ENCODE peak calls at places on chromosomes 13 and 19, in six cellular contexts. One of them, this sample, is unnamed.

GRCh38 chr19:36081385-36081784 is 26.7 kb downstream of the WDR62 start:
- DNase-seq in HCT116: no peak
- DNase-seq in GM12891: no peak
- DNase-seq in heart left ventricle: no peak
- DNase-seq in tibial nerve: peak
- DNase-seq in IMR-90: peak
- DNase-seq in this sample: no peak

GRCh38 chr13:103351035-103351828 is 285.0 kb upstream of the SLC10A2 start:
- DNase-seq in HCT116: no peak
- DNase-seq in GM12891: no peak
- DNase-seq in heart left ventricle: peak
- DNase-seq in tibial nerve: no peak
- DNase-seq in IMR-90: no peak
- DNase-seq in this sample: no peak

GRCh38 chr19:52896431-52897148 is 845 bp downstream of the ZNF320 start:
- DNase-seq in HCT116: no peak
- DNase-seq in GM12891: peak
- DNase-seq in heart left ventricle: peak
- DNase-seq in tibial nerve: peak
- DNase-seq in IMR-90: peak
- DNase-seq in this sample: peak

GRCh38 chr13:101911752-101912151 is 459.3 kb downstream of the ITGBL1 start:
- DNase-seq in HCT116: no peak
- DNase-seq in GM12891: no peak
- DNase-seq in heart left ventricle: no peak
- DNase-seq in tibial nerve: no peak
- DNase-seq in IMR-90: no peak
- DNase-seq in this sample: no peak

GRCh38 chr13:77319536-77319935 is 7.4 kb downstream of the MYCBP2 start:
- DNase-seq in HCT116: no peak
- DNase-seq in GM12891: no peak
- DNase-seq in heart left ventricle: no peak
- DNase-seq in tibial nerve: no peak
- DNase-seq in IMR-90: no peak
- DNase-seq in this sample: no peak

GRCh38 chr13:32538234-32538620 is 368 bp downstream of the N4BP2L2 start:
- DNase-seq in HCT116: no peak
- DNase-seq in GM12891: peak
- DNase-seq in heart left ventricle: peak
- DNase-seq in tibial nerve: no peak
- DNase-seq in IMR-90: peak
- DNase-seq in this sample: no peak

GRCh38 chr19:5079410-5079774 is 110.5 kb downstream of the KDM4B start:
- DNase-seq in HCT116: no peak
- DNase-seq in GM12891: no peak
- DNase-seq in heart left ventricle: no peak
- DNase-seq in tibial nerve: no peak
- DNase-seq in IMR-90: no peak
- DNase-seq in this sample: no peak

GRCh38 chr13:32910530-32910929 is 105.7 kb upstream of the KL start:
- DNase-seq in HCT116: no peak
- DNase-seq in GM12891: no peak
- DNase-seq in heart left ventricle: no peak
- DNase-seq in tibial nerve: no peak
- DNase-seq in IMR-90: no peak
- DNase-seq in this sample: no peak

GRCh38 chr13:48232420-48233096 is 448 bp upstream of the ITM2B start:
- DNase-seq in HCT116: no peak
- DNase-seq in GM12891: no peak
- DNase-seq in heart left ventricle: no peak
- DNase-seq in tibial nerve: no peak
- DNase-seq in IMR-90: no peak
- DNase-seq in this sample: peak

DNA sequence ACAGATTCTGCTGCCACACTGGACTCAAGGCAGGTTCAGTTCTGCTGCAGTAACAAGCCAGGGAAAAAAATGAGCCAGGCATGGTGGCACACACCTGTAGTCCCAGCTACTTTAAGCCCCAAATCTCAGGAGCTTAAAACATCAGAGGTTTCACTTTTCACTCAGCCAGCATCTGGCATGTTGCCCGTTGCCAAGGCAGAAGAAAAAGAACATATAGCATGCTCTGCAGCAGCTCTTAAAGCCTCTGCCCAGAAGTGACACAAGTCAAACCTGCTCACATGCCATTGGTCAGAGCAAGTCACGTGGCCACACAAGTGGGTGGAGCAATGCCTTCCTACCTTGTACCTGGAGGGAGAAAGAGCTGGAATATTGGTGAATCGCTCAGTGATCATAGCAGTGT is 14.7 kb upstream of the ADGRE5 start:
- DNase-seq in HCT116: peak
- DNase-seq in GM12891: no peak
- DNase-seq in heart left ventricle: peak
- DNase-seq in tibial nerve: peak
- DNase-seq in IMR-90: peak
- DNase-seq in this sample: peak
- TF ChIP-seq POLR2A in HCT116: no peak
- TF ChIP-seq POLR2A in GM12891: no peak
- TF ChIP-seq POLR2A in heart left ventricle: no peak
- TF ChIP-seq POLR2A in tibial nerve: no peak
- TF ChIP-seq POLR2A in IMR-90: no peak
- TF ChIP-seq POLR2A in this sample: no peak

GRCh38 chr19:3708207-3708931 is at the start of gene TJP3:
- DNase-seq in HCT116: peak
- DNase-seq in GM12891: no peak
- DNase-seq in heart left ventricle: no peak
- DNase-seq in tibial nerve: no peak
- DNase-seq in IMR-90: peak
- DNase-seq in this sample: no peak
- TF ChIP-seq POLR2A in HCT116: no peak
- TF ChIP-seq POLR2A in GM12891: no peak
- TF ChIP-seq POLR2A in heart left ventricle: no peak
- TF ChIP-seq POLR2A in tibial nerve: no peak
- TF ChIP-seq POLR2A in IMR-90: no peak
- TF ChIP-seq POLR2A in this sample: no peak

DNA sequence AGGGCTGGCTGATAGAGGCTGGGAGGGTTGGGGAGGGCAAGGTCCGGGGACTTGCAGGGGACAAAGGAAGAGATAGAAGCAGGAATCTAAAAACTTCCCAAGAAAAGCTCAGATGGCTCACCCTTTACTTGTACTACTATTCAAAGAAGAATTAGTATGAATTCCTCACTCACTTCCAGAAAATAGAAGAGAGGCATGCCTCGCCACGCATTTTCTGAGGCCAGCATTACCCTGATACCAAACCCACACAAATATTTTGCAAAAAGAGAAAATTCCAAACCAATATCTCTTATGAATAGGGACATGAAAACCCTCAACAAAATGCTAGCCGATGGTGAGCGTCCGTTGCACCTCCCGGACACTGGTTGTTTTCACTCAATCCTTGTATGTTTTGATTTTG is 54.0 kb downstream of the ING1 start:
- DNase-seq in HCT116: no peak
- DNase-seq in GM12891: no peak
- DNase-seq in heart left ventricle: no peak
- DNase-seq in tibial nerve: no peak
- DNase-seq in IMR-90: no peak
- DNase-seq in this sample: no peak
- TF ChIP-seq POLR2A in HCT116: no peak
- TF ChIP-seq POLR2A in GM12891: no peak
- TF ChIP-seq POLR2A in heart left ventricle: no peak
- TF ChIP-seq POLR2A in tibial nerve: no peak
- TF ChIP-seq POLR2A in IMR-90: no peak
- TF ChIP-seq POLR2A in this sample: no peak

GRCh38 chr19:17861542-17862402 is 2.1 kb downstream of the RPL18A start:
- DNase-seq in HCT116: no peak
- DNase-seq in GM12891: no peak
- DNase-seq in heart left ventricle: no peak
- DNase-seq in tibial nerve: no peak
- DNase-seq in IMR-90: no peak
- DNase-seq in this sample: no peak
- TF ChIP-seq POLR2A in HCT116: no peak
- TF ChIP-seq POLR2A in GM12891: peak
- TF ChIP-seq POLR2A in heart left ventricle: no peak
- TF ChIP-seq POLR2A in tibial nerve: no peak
- TF ChIP-seq POLR2A in IMR-90: no peak
- TF ChIP-seq POLR2A in this sample: no peak

This sample was measured in erythroblast.